ENCODE peak calls at places on chromosomes 3 and 15, in five cellular contexts. X, P, Z, F and Y are unnamed samples.

GRCh38 chr3:122728186-122728585 is 47.5 kb downstream of the PARP14 start:
- DNase-seq in P (no peak), X (no peak), F (no peak), Z (no peak), Y (no peak)

GRCh38 chr15:81497226-81497625 is 123.2 kb upstream of the TMC3 start:
- DNase-seq in F (no peak), X (no peak), Z (no peak), P (no peak), Y (no peak)

GRCh38 chr3:38283810-38284775 is 2.0 kb downstream of the SLC22A14 start:
- DNase-seq in F (no peak), P (no peak), Z (no peak), X (no peak), Y (no peak)

GRCh38 chr3:171548918-171549317 is 88.7 kb upstream of the TNIK start:
- DNase-seq in X (no peak), P (no peak), Z (no peak), F (no peak), Y (no peak)

GRCh38 chr15:75578206-75578947 is 738 bp downstream of the PTPN9 start:
- DNase-seq in Z (no peak), X (no peak), F (no peak), P (peak; percentile 29), Y (no peak)

GRCh38 chr3:181715601-181716340 is 4.0 kb downstream of the SOX2 start:
- DNase-seq in Z (no peak), F (no peak), X (no peak), P (no peak), Y (no peak)

GRCh38 chr3:96017556-96017955 is 796.8 kb upstream of the EPHA6 start:
- DNase-seq in X (no peak), F (no peak), Z (no peak), P (no peak), Y (no peak)

GRCh38 chr3:17142516-17142915 is 257.8 kb downstream of the PLCL2 start:
- DNase-seq in F (no peak), Z (no peak), P (no peak), X (no peak), Y (peak; percentile 41)

GRCh38 chr3:122795674-122795969 is 753 bp downstream of the SLC49A4 start:
- DNase-seq in P (no peak), Z (no peak), X (no peak), F (no peak), Y (no peak)

GRCh38 chr15:63044645-63045437 is 2.3 kb downstream of the TPM1 start:
- DNase-seq in X (no peak), P (no peak), F (no peak), Z (peak; percentile 73), Y (no peak)

GRCh38 chr15:67033012-67033411 is 32.4 kb upstream of the SMAD3 start:
- DNase-seq in F (no peak), X (no peak), P (no peak), Z (no peak), Y (no peak)

DNA sequence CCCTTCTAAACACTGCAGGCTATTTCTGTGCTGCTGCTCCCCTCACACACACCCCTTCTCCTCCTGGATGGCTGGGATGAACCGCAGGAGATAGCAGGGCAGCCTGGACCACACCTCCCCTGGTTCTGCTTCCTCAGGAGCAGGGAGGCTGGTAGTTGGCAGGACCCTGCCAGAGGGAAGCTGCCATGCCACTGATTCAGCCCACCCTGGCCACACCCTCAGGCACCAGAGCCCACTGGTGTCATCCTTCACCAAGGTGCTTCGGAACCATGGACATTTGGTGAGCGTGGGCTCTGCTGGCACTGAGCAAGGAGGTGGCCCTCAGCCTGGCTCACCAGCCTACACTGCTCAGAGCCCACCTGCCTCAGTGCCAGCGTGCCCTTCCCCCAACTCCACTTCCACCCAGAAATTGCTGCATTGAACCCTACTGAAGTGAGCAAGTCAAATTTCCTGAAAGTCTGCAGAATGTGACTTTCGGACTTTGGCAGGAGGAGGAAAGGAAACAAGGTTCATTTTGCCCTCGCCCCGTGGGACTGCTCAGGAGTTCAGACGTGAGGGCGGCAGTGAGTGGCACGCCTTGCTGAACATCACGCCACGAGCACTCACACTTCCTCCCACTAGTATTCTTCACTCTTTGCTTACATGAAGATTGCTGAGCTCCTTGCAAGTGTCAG is 26.3 kb downstream of the BMF start:
- DNase-seq in P (no peak), X (no peak), Z (no peak), F (no peak), Y (no peak)
- H3K4me3 ChIP-seq in P (no peak overlapping the region), X (peak overlapping the region; percentile 40), Z (no peak overlapping the region), F (peak overlapping the region; percentile 34), Y (peak overlapping the region; percentile 28)

GRCh38 chr15:93162560-93162959 is 73.5 kb upstream of the RGMA start:
- DNase-seq in X (no peak), Z (no peak), P (no peak), F (no peak), Y (no peak)

GRCh38 chr15:93164409-93164808 is 75.4 kb upstream of the RGMA start:
- DNase-seq in Z (no peak), F (no peak), X (no peak), P (no peak), Y (no peak)

GRCh38 chr15:93158104-93158503 is 69.1 kb upstream of the RGMA start:
- DNase-seq in Z (no peak), P (no peak), F (peak; percentile 71), X (no peak), Y (no peak)

GRCh38 chr15:93165737-93166136 is 76.7 kb upstream of the RGMA start:
- DNase-seq in F (no peak), X (no peak), Z (no peak), P (no peak), Y (no peak)

GRCh38 chr15:93159892-93160398 is 70.9 kb upstream of the RGMA start:
- DNase-seq in Z (no peak), P (no peak), F (no peak), X (no peak), Y (no peak)
- H3K27ac ChIP-seq in Z (no peak overlapping the region), P (no peak overlapping the region), F (no peak overlapping the region), X (no peak overlapping the region), Y (no peak overlapping the region)

GRCh38 chr3:100810671-100811070 is 101.4 kb downstream of the TFG start:
- DNase-seq in P (no peak), X (no peak), F (no peak), Z (no peak), Y (no peak)

GRCh38 chr3:100811779-100812507 is 102.6 kb downstream of the TFG start:
- DNase-seq in Z (no peak), X (no peak), P (no peak), F (no peak), Y (no peak)

GRCh38 chr3:100813828-100814227 is 104.5 kb downstream of the TFG start:
- DNase-seq in P (no peak), F (no peak), X (no peak), Z (no peak), Y (no peak)

DNA sequence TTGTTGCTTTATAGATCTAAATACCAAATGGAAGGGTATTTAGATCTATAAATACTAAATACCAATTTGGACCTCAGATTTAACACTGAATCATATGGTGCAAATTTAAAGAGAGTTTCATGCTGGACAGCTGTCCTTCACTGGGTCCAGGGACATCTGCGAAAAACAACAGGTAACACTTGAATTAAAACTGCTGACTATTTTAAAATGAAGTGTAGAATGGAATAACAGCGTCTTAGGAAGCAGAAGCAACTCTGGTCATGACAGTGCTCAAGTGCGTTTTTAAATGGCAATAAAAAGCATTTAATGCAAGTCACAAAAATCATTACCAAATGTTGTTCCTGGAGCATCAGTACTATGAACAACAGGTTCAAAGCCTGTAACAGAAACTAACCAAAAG is 106.3 kb downstream of the TFG start:
- DNase-seq in P (no peak), F (no peak), X (no peak), Z (no peak), Y (no peak)
- H3K36me3 ChIP-seq in P (no peaks in the 10 kb centered on the region), F (no peaks in the 10 kb centered on the region), X (no peaks in the 10 kb centered on the region), Z (no peaks in the 10 kb centered on the region), Y (no peaks in the 10 kb centered on the region)

DNA sequence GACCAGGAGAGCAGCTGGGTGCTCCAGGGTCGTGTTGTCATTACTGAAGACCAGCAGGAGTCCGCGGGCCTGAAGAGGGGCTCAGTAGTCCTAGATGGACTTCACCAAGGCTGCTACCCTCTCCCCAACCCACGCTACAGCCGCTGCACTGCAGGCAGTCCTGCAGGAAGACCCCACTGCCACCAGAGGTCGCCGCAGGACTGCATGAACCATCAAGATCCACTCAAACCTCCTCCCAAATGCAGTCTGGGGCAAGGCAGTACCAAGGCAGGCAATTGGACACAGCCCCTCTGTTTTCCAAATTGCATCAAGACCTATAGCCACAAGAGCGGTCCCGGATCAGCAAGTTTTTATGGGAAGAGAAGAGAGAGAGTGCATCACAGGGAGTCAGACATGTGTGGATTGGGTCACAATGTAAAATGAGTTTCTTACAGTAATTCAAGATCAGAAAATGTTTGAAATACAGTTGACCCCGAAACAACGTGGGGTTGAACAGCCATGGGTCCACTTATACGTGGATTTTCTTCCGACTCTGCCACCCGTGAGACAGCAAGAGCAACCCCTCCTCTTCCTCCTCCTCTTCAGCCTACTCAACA is 46.7 kb downstream of the DZIP1L start:
- DNase-seq in F (peak; percentile 53), Z (peak; percentile 71), X (peak; percentile 56), P (peak; percentile 77), Y (peak; percentile 84)
- H3K4me3 ChIP-seq in F (no peak overlapping the region), Z (no peak overlapping the region), X (no peak overlapping the region), P (no peak overlapping the region), Y (no peak overlapping the region)

GRCh38 chr3:194315965-194316361 is 35.2 kb downstream of the CPN2 start:
- DNase-seq in X (no peak), P (no peak), Z (no peak), F (no peak), Y (no peak)
- H3K27ac ChIP-seq in X (peak overlapping the region; percentile 78), P (no peak overlapping the region), Z (peak overlapping the region; percentile 86), F (no peak overlapping the region), Y (no peak overlapping the region)

DNA sequence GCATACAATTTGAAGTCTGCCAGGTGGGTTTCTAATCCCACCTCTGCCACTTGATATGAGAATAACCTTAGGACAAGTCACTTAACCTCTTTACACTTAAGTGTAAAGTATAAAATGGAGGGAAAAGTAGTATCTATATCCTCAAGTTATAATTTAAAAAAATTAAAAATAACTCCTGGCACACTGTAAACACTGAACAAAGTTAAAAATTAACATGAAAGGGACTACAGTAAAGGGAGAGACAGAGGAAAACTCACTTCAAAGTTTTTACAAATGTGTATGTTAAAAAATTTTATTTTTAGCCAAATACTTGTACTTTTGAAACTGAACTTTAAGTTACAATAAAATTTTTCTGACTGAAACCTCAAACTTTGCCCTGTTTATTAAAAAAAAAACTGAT is 49.6 kb downstream of the PLOD2 start:
- DNase-seq in Z (no peak), X (no peak), P (no peak), F (no peak), Y (no peak)
- H3K36me3 ChIP-seq in Z (no peaks in the 10 kb centered on the region), X (no peaks in the 10 kb centered on the region), P (peaks cover 1% of the 10 kb centered on the region), F (no peaks in the 10 kb centered on the region), Y (peaks cover 7% of the 10 kb centered on the region)

DNA sequence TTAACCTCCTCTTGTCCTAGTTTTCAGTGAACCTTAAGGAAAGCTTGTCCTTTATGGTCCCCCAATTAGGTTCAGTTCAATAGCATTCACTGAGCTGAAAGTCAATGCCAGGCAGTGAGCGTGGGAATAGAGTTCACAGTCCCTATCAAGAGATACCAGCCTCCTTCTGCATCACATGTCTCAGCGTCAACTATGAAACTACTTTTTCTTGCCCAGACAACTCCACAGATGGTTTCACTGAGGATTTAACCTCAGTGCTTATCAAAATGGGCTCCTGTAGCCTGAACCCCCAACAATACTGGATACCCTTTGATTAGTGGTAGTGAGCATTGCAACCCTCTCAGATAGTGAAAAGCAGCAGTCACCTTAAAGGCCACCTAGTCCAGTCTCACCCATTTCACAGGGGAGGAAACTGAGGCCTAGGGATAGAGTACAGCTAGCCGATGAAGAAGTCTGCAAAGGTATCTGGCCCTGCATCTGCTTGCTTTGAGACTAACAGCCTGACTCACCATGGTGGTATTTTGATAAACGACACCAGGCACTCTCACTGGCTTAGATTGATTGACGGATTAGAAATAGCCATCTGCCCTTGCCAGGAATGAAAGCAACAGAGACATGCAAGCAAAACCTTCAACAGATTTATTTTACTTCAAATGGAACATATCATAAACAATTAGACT is 1.6 kb upstream of the UBA3 start:
- DNase-seq in Z (no peak), F (peak; percentile 77), X (no peak), P (no peak), Y (no peak)
- H3K4me3 ChIP-seq in Z (no peak overlapping the region), F (peak overlapping the region; percentile 4), X (no peak overlapping the region), P (no peak overlapping the region), Y (no peak overlapping the region)